ENCODE peak calls at places on chromosome 7, in seven cellular contexts. S is hepatic stellate cell; U is naive thymus-derived CD8-positive, alpha-beta T cell; Z is NCI-H2171; B is retina; L is posterior vena cava; C is nucleus accumbens. A is an unnamed sample.
A peak's percentile ranks its signal among the peaks of the same experiment; 100 is the strongest.

GRCh38 chr7:98879198-98879988 is 1.1 kb downstream of the TRRAP start:
- DNase-seq in S (no peak), U (peak; percentile 80), Z (no peak), B (no peak), L (no peak), C (peak; percentile 14), A (peak; percentile 48)

GRCh38 chr7:156665101-156665500 is 24.5 kb downstream of the RNF32 start:
- DNase-seq in S (no peak), U (no peak), Z (no peak), B (no peak), L (no peak), C (no peak), A (no peak)

GRCh38 chr7:51455948-51456347 is 139.3 kb upstream of the COBL start:
- DNase-seq in S (no peak), U (no peak), Z (peak; percentile 27), B (peak; percentile 73), L (no peak), C (no peak), A (no peak)

GRCh38 chr7:43175525-43176200 is 63.2 kb downstream of the HECW1 start:
- DNase-seq in S (no peak), U (no peak), Z (no peak), B (no peak), L (no peak), C (no peak), A (no peak)

GRCh38 chr7:102082693-102083385 is 203.8 kb upstream of the SH2B2 start:
- DNase-seq in S (no peak), U (no peak), Z (no peak), B (no peak), L (no peak), C (no peak), A (no peak)

GRCh38 chr7:137967143-137968018 is 34.5 kb downstream of the CREB3L2 start:
- DNase-seq in S (no peak), U (no peak), Z (no peak), B (no peak), L (no peak), C (no peak), A (peak; percentile 49)

GRCh38 chr7:2522780-2523433 is 3.3 kb downstream of the LFNG start:
- DNase-seq in S (peak; percentile 67), U (no peak), Z (peak; percentile 55), B (peak; percentile 46), L (no peak), C (no peak), A (peak; percentile 84)

GRCh38 chr7:17298840-17299476 is 506 bp downstream of the AHR start:
- DNase-seq in S (peak; percentile 20), U (peak; percentile 70), Z (peak; percentile 37), B (peak; percentile 79), L (peak; percentile 86), C (peak; percentile 40), A (peak; percentile 68)

GRCh38 chr7:141220263-141220662 is 146.4 kb downstream of the TMEM178B start:
- DNase-seq in S (peak; percentile 21), U (no peak), Z (no peak), B (no peak), L (no peak), C (no peak), A (peak; percentile 75)

GRCh38 chr7:65750511-65751344 is 122.1 kb upstream of the VKORC1L1 start:
- DNase-seq in S (peak; percentile 94), U (peak; percentile 83), Z (peak; percentile 86), B (peak; percentile 97), L (peak; percentile 97), C (peak; percentile 84), A (peak; percentile 97)

GRCh38 chr7:50276446-50276845 is 28.1 kb upstream of the IKZF1 start:
- DNase-seq in S (no peak), U (no peak), Z (no peak), B (no peak), L (no peak), C (no peak), A (no peak)

A was measured in H7.